ENCODE peak calls at places on chromosome 17, in eight cellular contexts. V, K, R, W, M, H, L and T are unnamed samples.
A peak's percentile ranks its signal among the peaks of the same experiment; 100 is the strongest.

GRCh38 chr17:7929158-7930029 is at the start of gene KCNAB3:
- DNase-seq in V (no peak), K (peak; percentile 67), R (no peak), W (no peak), M (peak; percentile 92), H (peak; percentile 77), L (peak; percentile 22), T (peak; percentile 93)

GRCh38 chr17:59617141-59617757 is 2.4 kb upstream of the CLTC start:
- DNase-seq in V (no peak), K (no peak), R (no peak), W (no peak), M (no peak), H (no peak), L (no peak), T (no peak)

GRCh38 chr17:6471531-6472465 is 27.5 kb downstream of the PIMREG start:
- DNase-seq in V (no peak), K (peak; percentile 43), R (no peak), W (no peak), M (no peak), H (no peak), L (no peak), T (peak; percentile 34)

GRCh38 chr17:76054112-76054476 is 18.2 kb downstream of the SRP68 start:
- DNase-seq in V (no peak), K (no peak), R (no peak), W (no peak), M (no peak), H (no peak), L (no peak), T (no peak)

GRCh38 chr17:69433093-69433492 is 18.6 kb downstream of the MAP2K6 start:
- DNase-seq in V (no peak), K (no peak), R (no peak), W (no peak), M (no peak), H (no peak), L (no peak), T (no peak)

GRCh38 chr17:46732754-46733398 is 85.6 kb downstream of the WNT3 start:
- DNase-seq in V (no peak), K (no peak), R (no peak), W (no peak), M (no peak), H (no peak), L (no peak), T (peak; percentile 91)

GRCh38 chr17:50114849-50115357 is 15.1 kb downstream of the SAMD14 start:
- DNase-seq in V (no peak), K (peak; percentile 68), R (peak; percentile 45), W (no peak), M (peak; percentile 79), H (no peak), L (peak; percentile 54), T (peak; percentile 94)

GRCh38 chr17:58324409-58325288 is 3.9 kb downstream of the TSPOAP1 start:
- DNase-seq in V (peak; percentile 71), K (no peak), R (peak; percentile 69), W (no peak), M (peak; percentile 97), H (peak; percentile 93), L (no peak), T (peak; percentile 74)

GRCh38 chr17:19345067-19345460 is 17.5 kb downstream of the B9D1 start:
- DNase-seq in V (peak; percentile 39), K (no peak), R (no peak), W (no peak), M (no peak), H (no peak), L (no peak), T (no peak)

GRCh38 chr17:4777969-4778760 is 6.5 kb downstream of the TM4SF5 start:
- DNase-seq in V (no peak), K (no peak), R (no peak), W (no peak), M (no peak), H (no peak), L (no peak), T (no peak)

GRCh38 chr17:72985882-72986720 is 106.4 kb downstream of the SLC39A11 start:
- DNase-seq in V (peak; percentile 73), K (peak; percentile 53), R (peak; percentile 75), W (peak; percentile 53), M (peak; percentile 85), H (no peak), L (peak; percentile 85), T (peak; percentile 93)

GRCh38 chr17:76700627-76701470 is 9.9 kb downstream of the MXRA7 start:
- DNase-seq in V (no peak), K (peak; percentile 37), R (no peak), W (no peak), M (peak; percentile 85), H (no peak), L (no peak), T (peak; percentile 66)

GRCh38 chr17:79948406-79948917 is 87.2 kb downstream of the TBC1D16 start:
- DNase-seq in V (peak; percentile 22), K (no peak), R (no peak), W (no peak), M (no peak), H (no peak), L (no peak), T (no peak)

GRCh38 chr17:46964315-46965265 is 14.5 kb downstream of the RPRML start:
- DNase-seq in V (no peak), K (no peak), R (no peak), W (no peak), M (no peak), H (no peak), L (peak; percentile 44), T (peak; percentile 72)

GRCh38 chr17:49035470-49036269 is 38.5 kb downstream of the IGF2BP1 start:
- DNase-seq in V (peak; percentile 65), K (peak; percentile 75), R (peak; percentile 50), W (peak; percentile 27), M (peak; percentile 84), H (peak; percentile 81), L (peak; percentile 52), T (peak; percentile 92)

GRCh38 chr17:62178579-62178978 is 113.5 kb upstream of the MED13 start:
- DNase-seq in V (no peak), K (peak; percentile 48), R (no peak), W (no peak), M (no peak), H (no peak), L (no peak), T (no peak)

GRCh38 chr17:66275651-66276050 is 26.8 kb upstream of the PRKCA start:
- DNase-seq in V (no peak), K (peak; percentile 90), R (peak; percentile 42), W (peak; percentile 81), M (no peak), H (no peak), L (no peak), T (no peak)

GRCh38 chr17:10034719-10035475 is 129.8 kb upstream of the RCVRN start:
- DNase-seq in V (no peak), K (no peak), R (no peak), W (no peak), M (no peak), H (no peak), L (no peak), T (no peak)

GRCh38 chr17:56593073-56593740 is at the start of gene NOG:
- DNase-seq in V (no peak), K (peak; percentile 13), R (no peak), W (no peak), M (peak; percentile 86), H (peak; percentile 89), L (no peak), T (peak; percentile 81)

DNA sequence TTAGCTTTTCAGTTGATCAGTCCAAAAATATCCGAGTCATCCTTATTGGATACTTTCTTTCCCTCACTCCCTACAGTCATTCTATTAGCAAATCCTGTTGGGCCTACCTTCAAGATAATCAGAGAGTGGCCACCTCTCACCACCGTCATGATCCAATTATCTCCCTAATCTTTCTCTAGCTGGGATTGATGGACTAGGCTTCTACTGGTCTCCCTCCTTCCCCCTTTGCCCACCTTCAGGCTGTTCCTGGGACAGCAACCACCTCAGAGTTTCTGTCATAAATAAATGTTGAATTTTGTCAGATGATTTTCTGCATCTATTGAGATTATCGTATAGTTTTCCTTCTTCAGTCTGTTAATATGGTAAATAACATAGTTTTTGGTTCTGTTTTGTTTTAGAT is 16.2 kb upstream of the RHBDL3 start:
- DNase-seq in V (no peak), K (no peak), R (no peak), W (no peak), M (no peak), H (no peak), L (no peak), T (no peak)
- TF ChIP-seq CTCF in V (no peak), K (no peak), R (no peak), W (no peak), M (no peak), H (no peak), L (no peak), T (peak; percentile 9)

DNA sequence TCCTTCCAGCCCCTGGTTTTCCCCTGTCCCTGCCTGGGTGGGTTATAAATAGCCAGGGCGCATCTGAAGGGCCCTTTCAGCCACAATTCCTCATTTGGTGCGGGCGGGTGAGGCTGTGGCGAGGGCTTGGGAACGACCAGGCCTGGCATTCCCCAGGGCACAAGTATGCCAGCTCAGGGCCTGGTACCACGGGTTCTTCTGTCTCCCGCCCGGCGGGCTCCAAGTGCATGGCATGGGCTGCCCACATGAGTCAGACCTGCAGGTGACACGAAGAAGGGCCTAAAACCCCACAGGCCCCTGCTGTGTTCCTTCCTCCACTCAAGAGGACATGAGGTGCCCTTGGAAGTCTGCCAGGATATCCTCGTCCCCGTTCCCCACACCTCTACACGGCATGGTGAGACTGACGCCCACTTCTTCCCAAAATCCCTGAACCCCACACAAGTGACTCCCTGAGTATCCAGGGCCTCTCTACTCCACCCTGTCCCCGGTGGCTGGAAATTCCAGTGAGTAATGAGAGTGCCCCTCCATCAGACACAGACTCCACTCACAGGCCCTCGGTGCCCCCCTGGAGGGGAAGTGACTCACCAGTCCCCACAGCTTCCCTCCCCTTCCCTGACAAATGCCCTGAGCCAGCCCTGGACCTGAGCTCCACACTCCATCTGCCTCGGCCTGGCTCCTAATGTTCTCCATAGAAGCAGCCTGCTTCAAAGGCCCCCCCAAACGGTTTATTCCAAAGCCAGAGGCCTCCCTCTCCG is 68.8 kb downstream of the ABR start:
- DNase-seq in V (no peak), K (peak; percentile 92), R (no peak), W (peak; percentile 70), M (peak; percentile 65), H (no peak), L (no peak), T (no peak)
- TF ChIP-seq POLR2AphosphoS5 in V (no peak), K (peak; percentile 64), R (no peak), W (no peak), M (peak; percentile 50), H (peak; percentile 28), L (no peak), T (no peak)

GRCh38 chr17:41885733-41886132 is 20.5 kb upstream of the KLHL11 start:
- DNase-seq in V (no peak), K (no peak), R (no peak), W (no peak), M (peak; percentile 50), H (no peak), L (peak; percentile 38), T (peak; percentile 13)
- TF ChIP-seq CTCF in V (no peak), K (peak; percentile 9), R (no peak), W (no peak), M (peak; percentile 37), H (no peak), L (peak; percentile 61), T (peak; percentile 53)

DNA sequence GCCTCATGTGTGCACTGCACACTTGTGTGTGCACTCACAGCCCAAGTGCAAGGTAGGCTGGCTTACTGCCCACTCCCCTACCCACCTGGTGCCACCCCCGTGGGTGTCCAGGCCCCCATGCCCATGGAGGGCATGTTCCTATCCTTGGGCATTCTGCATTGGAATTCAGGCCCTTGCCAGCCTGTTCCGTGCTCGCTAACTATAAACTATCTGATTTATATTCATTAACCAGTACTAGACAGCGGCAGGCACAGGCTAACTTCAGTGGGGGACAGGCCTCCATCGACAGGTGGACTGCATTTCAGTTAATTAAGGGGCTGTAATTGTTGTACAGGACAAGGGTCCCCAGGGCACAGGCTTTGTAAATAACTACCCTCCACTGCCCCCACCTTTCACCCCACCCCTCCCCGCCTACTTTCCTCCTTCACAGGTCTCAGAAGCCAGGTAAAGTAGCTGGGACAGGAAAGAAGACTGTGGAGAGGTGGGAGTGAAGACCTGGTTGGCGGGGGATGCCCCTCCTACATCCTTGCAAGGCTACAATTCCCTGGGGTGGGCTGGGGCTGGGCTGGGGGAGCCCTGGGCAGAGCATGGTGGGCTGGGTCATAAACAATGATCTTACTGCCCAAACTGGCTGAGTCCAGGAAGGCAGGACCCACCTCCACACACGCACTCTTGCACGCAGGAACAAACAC is 119.0 kb upstream of the LHX1 start:
- DNase-seq in V (no peak), K (no peak), R (no peak), W (no peak), M (no peak), H (no peak), L (no peak), T (no peak)
- TF ChIP-seq POLR2AphosphoS5 in V (no peak), K (no peak), R (no peak), W (no peak), M (no peak), H (no peak), L (no peak), T (no peak)